ENCODE peak calls at places on chromosomes 1 and 21, in five cellular contexts. D, Q, I, U and X are unnamed samples.

GRCh38 chr1:51518730-51519047 is 377 bp downstream of the EPS15 start:
- DNase-seq in D (peak; percentile 46), Q (no peak), I (no peak), U (peak; percentile 82), X (peak; percentile 25)

GRCh38 chr1:42736152-42736551 is 3.9 kb downstream of the CLDN19 start:
- DNase-seq in D (peak; percentile 25), Q (no peak), I (peak; percentile 79), U (peak; percentile 62), X (peak; percentile 58)

GRCh38 chr1:217105432-217105831 is 382.2 kb upstream of the ESRRG start:
- DNase-seq in D (no peak), Q (no peak), I (no peak), U (no peak), X (no peak)

GRCh38 chr21:28540514-28540913 is 452.2 kb downstream of the LTN1 start:
- DNase-seq in D (no peak), Q (no peak), I (no peak), U (no peak), X (no peak)

GRCh38 chr1:230310381-230311163 is 115.6 kb downstream of the PGBD5 start:
- DNase-seq in D (peak; percentile 60), Q (peak; percentile 11), I (peak; percentile 88), U (peak; percentile 88), X (peak; percentile 91)

GRCh38 chr1:36816348-36816747 is 218.0 kb downstream of the GRIK3 start:
- DNase-seq in D (no peak), Q (no peak), I (no peak), U (no peak), X (no peak)

GRCh38 chr1:225471453-225472301 is 43.8 kb upstream of the LBR start:
- DNase-seq in D (no peak), Q (no peak), I (no peak), U (no peak), X (no peak)

GRCh38 chr1:19453843-19454242 is 31.5 kb downstream of the CAPZB start:
- DNase-seq in D (no peak), Q (no peak), I (no peak), U (no peak), X (no peak)

GRCh38 chr1:11046625-11047365 is at the start of gene MASP2:
- DNase-seq in D (peak; percentile 78), Q (no peak), I (no peak), U (peak; percentile 28), X (no peak)

GRCh38 chr1:77300566-77300965 is 18.7 kb downstream of the AK5 start:
- DNase-seq in D (no peak), Q (no peak), I (no peak), U (no peak), X (no peak)

GRCh38 chr21:33433425-33434114 is 30.4 kb downstream of the IFNGR2 start:
- DNase-seq in D (no peak), Q (no peak), I (no peak), U (no peak), X (no peak)

GRCh38 chr1:204102719-204103118 is 29.8 kb downstream of the SOX13 start:
- DNase-seq in D (peak; percentile 49), Q (no peak), I (no peak), U (no peak), X (no peak)

GRCh38 chr1:2353907-2354438 is 37.4 kb downstream of the MORN1 start:
- DNase-seq in D (no peak), Q (no peak), I (no peak), U (no peak), X (no peak)

GRCh38 chr21:29376556-29376955 is 77.8 kb downstream of the BACH1 start:
- DNase-seq in D (peak; percentile 47), Q (no peak), I (peak; percentile 59), U (no peak), X (peak; percentile 57)

GRCh38 chr1:10251325-10252103 is 41.1 kb downstream of the KIF1B start:
- DNase-seq in D (no peak), Q (no peak), I (no peak), U (no peak), X (no peak)

GRCh38 chr21:33101300-33102005 is 31.5 kb downstream of the OLIG1 start:
- DNase-seq in D (no peak), Q (no peak), I (no peak), U (no peak), X (no peak)

GRCh38 chr1:199847021-199847420 is 180.5 kb upstream of the NR5A2 start:
- DNase-seq in D (no peak), Q (no peak), I (no peak), U (no peak), X (no peak)

GRCh38 chr1:53639996-53640695 is 98.8 kb downstream of the GLIS1 start:
- DNase-seq in D (no peak), Q (no peak), I (no peak), U (no peak), X (no peak)

GRCh38 chr1:163897401-163898169 is 575.8 kb downstream of the NUF2 start:
- DNase-seq in D (no peak), Q (no peak), I (no peak), U (no peak), X (no peak)

GRCh38 chr21:43276811-43277210 is 108.0 kb downstream of the CRYAA start:
- DNase-seq in D (no peak), Q (no peak), I (no peak), U (no peak), X (no peak)

GRCh38 chr1:162987866-162988265 is 81.3 kb upstream of the RGS4 start:
- DNase-seq in D (no peak), Q (no peak), I (no peak), U (no peak), X (no peak)

GRCh38 chr1:192066202-192066601 is 92.1 kb upstream of the RGS18 start:
- DNase-seq in D (no peak), Q (no peak), I (no peak), U (no peak), X (no peak)
- TF ChIP-seq FOXM1 in D (no peak), Q (no peak), I (no peak), U (no peak), X (no peak)

DNA sequence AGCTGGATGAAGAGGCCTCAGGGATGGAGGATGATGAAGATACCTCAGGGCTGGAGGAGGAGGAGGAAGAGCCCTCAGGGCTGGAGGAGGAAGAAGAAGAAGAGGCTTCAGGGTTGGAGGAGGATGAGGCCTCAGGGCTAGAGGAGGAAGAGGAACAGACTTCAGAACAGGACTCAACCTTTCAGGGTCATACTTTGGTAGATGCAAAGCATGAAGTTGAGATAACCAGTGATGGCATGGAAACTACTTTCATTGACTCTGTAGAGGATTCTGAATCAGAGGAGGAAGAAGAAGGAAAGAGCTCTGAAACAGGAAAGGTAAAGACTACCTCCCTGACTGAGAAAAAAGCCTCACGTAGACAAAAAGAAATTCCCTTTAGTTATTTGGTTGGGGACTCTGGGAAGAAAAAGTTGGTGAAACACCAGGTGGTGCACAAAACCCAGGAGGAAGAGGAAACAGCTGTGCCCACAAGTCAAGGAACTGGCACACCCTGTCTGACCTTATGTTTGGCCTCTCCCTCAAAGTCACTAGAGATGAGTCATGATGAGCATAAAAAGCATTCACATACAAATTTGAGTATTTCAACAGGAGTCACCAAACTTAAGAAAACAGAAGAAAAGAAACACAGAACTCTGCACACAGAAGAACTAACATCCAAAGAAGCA is 15.4 kb downstream of the L1TD1 start:
- DNase-seq in D (no peak), Q (no peak), I (no peak), U (no peak), X (no peak)
- TF ChIP-seq FOXM1 in D (no peak), Q (no peak), I (no peak), U (no peak), X (no peak)

DNA sequence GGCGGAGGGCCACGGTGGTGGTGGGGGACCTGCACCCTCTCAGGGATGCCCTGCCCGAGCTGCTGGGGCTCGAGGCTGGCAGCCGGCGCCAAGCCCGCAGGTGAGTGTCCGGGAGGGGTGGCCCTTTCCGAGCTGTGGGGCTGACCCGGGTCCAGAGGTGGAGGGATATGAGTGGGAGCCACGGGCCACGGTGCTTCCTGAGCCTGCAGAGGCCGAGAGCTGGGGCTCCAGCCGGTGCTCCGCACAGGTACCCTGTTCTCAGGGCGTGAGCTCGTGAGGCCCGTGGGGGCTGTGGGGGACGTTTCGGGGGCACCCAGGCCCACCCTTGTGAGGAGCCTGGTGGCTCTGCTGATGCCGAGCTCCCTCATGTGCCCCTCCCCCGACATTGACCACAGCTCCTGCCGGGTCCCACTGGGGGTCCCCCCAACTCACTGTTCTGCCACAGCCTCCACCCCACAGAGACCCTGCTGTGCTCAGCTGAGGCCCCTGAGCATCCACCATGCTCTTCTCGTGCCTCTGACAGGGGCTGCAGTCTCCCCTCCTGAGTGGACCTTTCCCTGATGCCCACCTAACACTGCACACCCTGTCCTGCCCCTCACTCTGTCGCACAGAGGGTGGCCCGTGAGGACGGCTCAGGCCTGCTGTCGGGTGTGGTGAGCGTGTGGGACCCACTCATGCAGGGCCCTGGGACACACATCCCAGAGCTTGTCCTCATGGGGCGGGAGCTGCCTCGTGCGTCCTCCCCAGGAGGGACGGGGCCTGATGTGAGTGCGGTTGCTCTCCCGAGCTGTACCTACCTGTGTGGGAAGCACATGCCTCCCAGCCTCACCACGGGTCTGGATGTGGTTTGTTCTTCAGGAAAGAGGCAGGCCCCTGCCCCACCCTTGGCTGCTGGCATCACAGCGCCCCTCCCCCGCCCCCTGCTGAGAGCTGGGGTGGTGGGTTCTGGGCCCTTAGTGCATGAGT is 27.5 kb downstream of the SLX9 start:
- DNase-seq in D (no peak), Q (no peak), I (no peak), U (no peak), X (no peak)
- TF ChIP-seq FOXM1 in D (no peak), Q (no peak), I (no peak), U (no peak), X (no peak)

GRCh38 chr1:206702803-206703202 is 18.1 kb downstream of the MAPKAPK2 start:
- DNase-seq in D (no peak), Q (no peak), I (no peak), U (no peak), X (peak; percentile 36)
- TF ChIP-seq FOXM1 in D (no peak), Q (no peak), I (no peak), U (no peak), X (no peak)

DNA sequence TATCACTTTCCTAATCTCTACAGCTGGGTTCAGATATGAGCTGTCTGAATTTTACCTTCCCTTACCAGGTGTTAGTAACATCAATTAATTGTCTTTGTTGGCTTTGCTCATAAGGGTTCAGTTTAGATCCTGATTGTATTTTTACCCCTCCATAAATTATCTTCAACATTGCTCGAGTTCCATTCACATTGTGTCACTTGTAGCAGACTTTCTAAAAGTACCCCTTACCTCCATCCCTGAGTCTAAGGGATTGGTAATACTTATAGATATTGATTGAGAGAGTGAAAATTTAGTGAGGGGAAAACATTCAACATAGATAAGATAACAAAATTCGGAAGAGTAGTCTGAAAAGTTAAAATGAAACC is 7.3 kb downstream of the RASAL2 start:
- DNase-seq in D (no peak), Q (no peak), I (no peak), U (no peak), X (no peak)
- TF ChIP-seq FOXM1 in D (no peak), Q (no peak), I (no peak), U (no peak), X (no peak)

GRCh38 chr21:17915976-17916375 is 96.8 kb upstream of the C21orf91 start:
- DNase-seq in D (no peak), Q (no peak), I (no peak), U (no peak), X (no peak)

DNA sequence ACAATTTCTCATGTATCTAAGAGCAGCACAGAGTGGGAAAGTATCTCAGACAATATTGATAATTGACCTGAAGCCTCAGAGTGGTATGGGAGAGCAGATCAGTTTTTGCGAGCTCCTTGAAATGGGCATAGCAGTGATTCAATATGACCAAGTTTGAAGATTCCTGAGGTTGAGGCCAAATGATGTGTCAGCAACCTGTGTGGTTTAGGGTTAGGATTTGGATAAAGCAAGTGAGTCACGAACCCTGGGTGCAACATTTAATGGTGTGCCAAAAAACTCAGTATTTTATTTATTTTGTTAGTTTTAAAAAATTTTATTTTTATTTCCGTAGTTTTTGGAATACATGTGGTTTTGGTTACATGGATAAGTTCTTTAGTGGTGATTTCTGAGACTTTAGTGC is 92.5 kb upstream of the C21orf91 start:
- DNase-seq in D (no peak), Q (no peak), I (no peak), U (no peak), X (no peak)
- TF ChIP-seq FOXM1 in D (no peak), Q (no peak), I (no peak), U (no peak), X (no peak)

GRCh38 chr1:156336242-156336641 is 1.9 kb downstream of the CCT3 start:
- DNase-seq in D (no peak), Q (no peak), I (peak; percentile 34), U (no peak), X (no peak)
- TF ChIP-seq FOXM1 in D (no peak), Q (no peak), I (no peak), U (no peak), X (no peak)